ENCODE peak calls at places on chromosomes 16 and 17, in ten cellular contexts. Y is thoracic aorta; S is left lung; R is psoas muscle; T is AG04450; F is left ventricle myocardium inferior; G is GM23248; U is MM.1S; I is CD4-positive, alpha-beta memory T cell; D is GM23338. X is an unnamed sample.

GRCh38 chr16:75203667-75204409 is 3.1 kb downstream of the CTRB2 start:
- DNase-seq in Y (no peak), S (peak), R (no peak), T (no peak), F (peak), G (no peak), U (no peak), I (no peak), D (no peak), X (no peak)

GRCh38 chr16:19844945-19845641 is 39.6 kb downstream of the GPRC5B start:
- DNase-seq in Y (no peak), S (no peak), R (no peak), T (peak), F (no peak), G (peak), U (no peak), I (no peak), D (no peak), X (no peak)

GRCh38 chr17:80899402-80900268 is 92.0 kb upstream of the CHMP6 start:
- DNase-seq in Y (no peak), S (peak), R (no peak), T (no peak), F (no peak), G (peak), U (no peak), I (peak), D (peak), X (peak)

GRCh38 chr16:64858076-64858475 is 263.8 kb downstream of the CDH11 start:
- DNase-seq in Y (no peak), S (no peak), R (no peak), T (peak), F (no peak), G (peak), U (no peak), I (no peak), D (no peak), X (no peak)

GRCh38 chr17:17304521-17304985 is 1.4 kb downstream of the NT5M start:
- DNase-seq in Y (no peak), S (no peak), R (no peak), T (no peak), F (no peak), G (no peak), U (peak), I (peak), D (no peak), X (no peak)

GRCh38 chr16:70460737-70461261 is 6.4 kb downstream of the FCSK start:
- DNase-seq in Y (no peak), S (peak), R (no peak), T (no peak), F (no peak), G (peak), U (no peak), I (no peak), D (no peak), X (no peak)

GRCh38 chr17:65013613-65014391 is 42.7 kb downstream of the GNA13 start:
- DNase-seq in Y (no peak), S (no peak), R (no peak), T (peak), F (no peak), G (peak), U (no peak), I (peak), D (no peak), X (no peak)

GRCh38 chr17:73203135-73203787 is 10.4 kb downstream of the COG1 start:
- DNase-seq in Y (no peak), S (no peak), R (no peak), T (no peak), F (no peak), G (no peak), U (no peak), I (peak), D (no peak), X (no peak)

GRCh38 chr16:1333854-1334719 is 642 bp downstream of the BAIAP3 start:
- DNase-seq in Y (no peak), S (no peak), R (no peak), T (no peak), F (no peak), G (no peak), U (no peak), I (no peak), D (peak), X (no peak)

GRCh38 chr16:74438492-74438979 is 17.3 kb upstream of the CLEC18B start:
- DNase-seq in Y (no peak), S (no peak), R (no peak), T (no peak), F (no peak), G (no peak), U (no peak), I (peak), D (no peak), X (no peak)

GRCh38 chr17:76805319-76805718 is 62.9 kb upstream of the MGAT5B start:
- DNase-seq in Y (no peak), S (no peak), R (no peak), T (no peak), F (no peak), G (peak), U (no peak), I (no peak), D (no peak), X (no peak)

GRCh38 chr16:28538733-28539596 is at the start of gene NUPR1:
- DNase-seq in Y (peak), S (peak), R (peak), T (peak), F (peak), G (peak), U (no peak), I (no peak), D (no peak), X (no peak)

GRCh38 chr16:18937390-18937789 is 11.2 kb upstream of the SMG1 start:
- DNase-seq in Y (no peak), S (no peak), R (no peak), T (no peak), F (no peak), G (no peak), U (no peak), I (no peak), D (no peak), X (no peak)

GRCh38 chr17:20073056-20073979 is 64.2 kb downstream of the SPECC1 start:
- DNase-seq in Y (no peak), S (peak), R (peak), T (no peak), F (peak), G (no peak), U (peak), I (peak), D (peak), X (no peak)

GRCh38 chr17:36645358-36645757 is 44.0 kb downstream of the MRM1 start:
- DNase-seq in Y (no peak), S (no peak), R (no peak), T (no peak), F (no peak), G (no peak), U (no peak), I (no peak), D (no peak), X (no peak)

GRCh38 chr17:55540414-55541091 is 29.3 kb upstream of the SMIM36 start:
- DNase-seq in Y (no peak), S (no peak), R (no peak), T (no peak), F (no peak), G (peak), U (no peak), I (no peak), D (no peak), X (no peak)

GRCh38 chr17:48055531-48056245 is 7.5 kb downstream of the NFE2L1 start:
- DNase-seq in Y (no peak), S (no peak), R (no peak), T (peak), F (no peak), G (peak), U (peak), I (no peak), D (peak), X (no peak)

GRCh38 chr17:78342438-78343098 is 17.3 kb downstream of the SOCS3 start:
- DNase-seq in Y (peak), S (peak), R (peak), T (no peak), F (peak), G (peak), U (no peak), I (no peak), D (peak), X (no peak)

GRCh38 chr17:51778842-51779241 is 379.7 kb downstream of the CA10 start:
- DNase-seq in Y (no peak), S (no peak), R (no peak), T (no peak), F (no peak), G (no peak), U (no peak), I (no peak), D (no peak), X (no peak)

GRCh38 chr17:63966646-63967265 is 6.0 kb downstream of the SCN4A start:
- DNase-seq in Y (no peak), S (no peak), R (no peak), T (no peak), F (no peak), G (no peak), U (no peak), I (peak), D (no peak), X (no peak)

DNA sequence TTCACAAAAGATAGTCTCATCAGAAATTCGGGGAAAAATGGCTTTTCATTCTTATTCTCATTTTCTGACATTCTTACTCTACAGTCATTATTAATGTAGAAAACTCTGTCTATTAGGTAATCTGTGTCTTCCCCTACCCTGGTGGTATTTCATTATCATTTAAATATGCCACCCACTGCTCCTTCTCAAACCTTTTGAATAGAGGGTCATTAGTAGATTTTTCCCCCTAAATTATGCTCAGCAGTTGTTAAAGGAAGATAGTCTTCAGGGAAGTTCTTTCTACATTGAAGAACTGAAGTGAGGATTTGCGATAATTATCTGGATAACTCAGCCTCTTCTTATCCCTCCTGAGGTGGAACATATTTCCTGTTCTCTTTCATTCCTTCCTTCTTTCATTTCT is 989.5 kb upstream of the RBFOX1 start:
- DNase-seq in Y (no peak), S (no peak), R (no peak), T (no peak), F (no peak), G (no peak), U (no peak), I (no peak), D (peak), X (no peak)
- H3K4me3 ChIP-seq in Y (no peak), S (no peak), R (no peak), T (no peak), F (no peak), G (no peak), U (no peak), I (no peak), D (no peak), X (no peak)

GRCh38 chr17:40107266-40107980 is 7.0 kb upstream of the NR1D1 start:
- DNase-seq in Y (no peak), S (no peak), R (no peak), T (no peak), F (peak), G (peak), U (no peak), I (peak), D (no peak), X (no peak)
- H3K4me3 ChIP-seq in Y (peak), S (no peak), R (peak), T (no peak), F (peak), G (peak), U (no peak), I (peak), D (peak), X (no peak)

DNA sequence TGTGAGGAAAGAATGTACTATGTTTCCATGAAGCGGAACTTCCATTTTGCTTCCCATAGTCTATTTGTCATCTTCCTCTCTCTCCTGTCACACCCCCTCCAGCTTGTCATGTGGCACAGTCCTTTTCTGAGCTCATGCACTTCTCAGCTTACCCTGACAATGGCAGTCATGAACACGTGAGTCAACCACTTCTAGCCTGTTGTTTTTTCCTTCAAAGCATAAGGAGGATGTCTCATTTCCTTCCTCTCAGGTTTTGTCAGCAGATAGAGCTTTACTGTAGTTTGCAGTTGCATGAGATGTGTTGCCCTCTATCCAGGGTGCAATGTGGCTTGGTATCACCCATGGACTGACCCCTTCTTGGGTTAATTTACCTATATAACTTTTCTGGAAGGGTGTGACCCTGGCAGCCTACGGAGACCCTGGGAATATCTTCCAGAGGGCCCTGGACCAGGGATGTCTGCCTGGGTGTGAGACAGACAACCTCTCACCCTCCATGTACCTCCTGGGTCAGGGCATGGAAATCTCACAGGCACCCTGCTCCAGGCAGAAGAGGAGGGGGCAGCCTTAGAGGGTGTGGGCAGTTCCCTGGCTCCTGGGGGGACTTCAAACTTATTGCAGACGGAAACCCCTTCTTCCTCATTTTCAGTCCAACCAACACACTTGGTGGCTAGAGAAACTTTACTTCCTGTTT is 4.0 kb upstream of the ZNF267 start:
- DNase-seq in Y (no peak), S (no peak), R (no peak), T (peak), F (no peak), G (peak), U (peak), I (peak), D (peak), X (peak)
- H3K4me3 ChIP-seq in Y (no peak), S (no peak), R (no peak), T (no peak), F (no peak), G (no peak), U (no peak), I (no peak), D (no peak), X (peak)

GRCh38 chr16:56635441-56635967 is 3.0 kb upstream of the MT1A start:
- DNase-seq in Y (no peak), S (peak), R (no peak), T (no peak), F (no peak), G (no peak), U (no peak), I (no peak), D (peak), X (no peak)
- H3K4me3 ChIP-seq in Y (peak), S (no peak), R (peak), T (peak), F (peak), G (no peak), U (no peak), I (no peak), D (peak), X (no peak)

GRCh38 chr17:14432058-14432457 is 131.2 kb downstream of the HS3ST3B1 start:
- DNase-seq in Y (no peak), S (no peak), R (no peak), T (no peak), F (no peak), G (no peak), U (no peak), I (no peak), D (no peak), X (no peak)

GRCh38 chr17:14434506-14434905 is 133.6 kb downstream of the HS3ST3B1 start:
- DNase-seq in Y (no peak), S (no peak), R (no peak), T (no peak), F (no peak), G (no peak), U (no peak), I (no peak), D (no peak), X (no peak)

GRCh38 chr17:14429084-14429483 is 128.2 kb downstream of the HS3ST3B1 start:
- DNase-seq in Y (no peak), S (no peak), R (no peak), T (no peak), F (no peak), G (no peak), U (no peak), I (no peak), D (no peak), X (no peak)

GRCh38 chr17:14427914-14428639 is 127.2 kb downstream of the HS3ST3B1 start:
- DNase-seq in Y (no peak), S (no peak), R (no peak), T (no peak), F (no peak), G (no peak), U (peak), I (peak), D (no peak), X (peak)

DNA sequence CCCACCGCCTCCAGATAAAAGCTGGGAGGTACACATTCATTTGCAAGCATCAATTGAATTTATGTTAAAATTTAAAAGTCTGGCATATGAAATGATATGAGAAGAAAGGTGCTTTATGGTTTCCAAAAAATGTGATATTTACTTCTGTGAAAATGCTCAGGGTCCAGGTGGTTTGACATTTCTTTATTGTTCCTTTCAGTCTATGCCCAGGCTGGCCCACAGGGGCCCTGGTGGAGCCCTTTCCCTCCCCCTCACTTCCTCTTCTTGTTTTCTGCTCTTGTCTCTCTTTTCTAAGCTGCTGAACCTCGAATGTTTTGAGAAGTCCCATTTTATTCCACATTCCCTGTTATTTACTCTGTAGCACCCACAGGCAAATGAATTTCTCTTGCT is 127.8 kb downstream of the HS3ST3B1 start:
- DNase-seq in Y (no peak), S (no peak), R (no peak), T (no peak), F (no peak), G (no peak), U (peak), I (no peak), D (no peak), X (no peak)
- H3K4me3 ChIP-seq in Y (no peak), S (no peak), R (no peak), T (no peak), F (no peak), G (no peak), U (no peak), I (peak), D (no peak), X (peak)

DNA sequence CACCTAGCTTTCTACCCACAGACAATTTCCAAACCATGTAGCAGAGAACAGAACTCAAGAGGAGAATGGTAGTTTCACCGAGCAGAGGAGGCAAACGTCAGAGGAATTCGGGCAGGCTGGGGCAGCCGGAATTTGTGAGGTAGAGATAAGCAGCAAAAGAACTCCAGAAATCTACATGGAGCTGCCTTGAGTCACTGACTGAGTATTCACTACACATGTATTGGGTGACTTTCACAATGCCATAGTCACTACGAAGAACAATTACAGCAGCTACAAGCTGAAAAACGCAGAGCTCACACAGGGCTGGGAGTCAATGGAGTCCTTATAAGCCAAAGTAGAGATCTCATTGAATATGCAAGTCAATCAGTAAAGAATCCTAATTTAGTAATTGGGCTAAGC is 13.4 kb downstream of the CMC2 start:
- DNase-seq in Y (no peak), S (no peak), R (no peak), T (peak), F (no peak), G (peak), U (no peak), I (no peak), D (no peak), X (no peak)
- H3K4me3 ChIP-seq in Y (peak), S (no peak), R (no peak), T (peak), F (peak), G (peak), U (no peak), I (no peak), D (no peak), X (no peak)

DNA sequence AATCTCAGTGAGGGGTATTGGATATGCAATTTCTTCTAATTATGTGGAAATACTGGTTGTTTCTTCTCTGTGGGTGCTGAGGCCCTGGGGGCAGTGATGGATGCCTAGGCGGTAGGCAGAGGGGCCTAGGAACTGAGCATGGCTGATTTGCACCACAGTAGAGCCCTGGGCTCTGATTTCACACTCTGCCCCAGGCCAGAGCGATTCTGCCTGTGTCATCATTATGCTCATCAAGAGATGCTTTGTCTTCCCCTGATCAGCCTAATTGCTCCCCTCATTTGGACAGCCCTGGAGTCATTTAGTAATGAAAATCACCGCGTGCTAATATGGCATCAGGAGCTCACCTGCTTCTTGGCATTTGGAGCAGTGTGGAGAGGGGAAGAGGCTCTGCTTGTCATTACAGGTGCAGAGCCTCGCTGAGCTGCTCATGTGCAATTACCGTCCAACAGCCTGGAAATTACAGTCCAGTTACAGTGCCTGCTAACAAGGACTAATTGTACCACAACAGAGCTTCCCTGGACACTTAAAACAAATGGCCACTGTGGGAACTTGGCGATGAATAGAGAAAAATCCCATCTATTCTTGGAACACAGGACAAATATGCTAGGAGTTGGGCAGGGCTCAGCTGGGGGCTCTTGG is 157.1 kb upstream of the WSCD1 start:
- DNase-seq in Y (no peak), S (no peak), R (no peak), T (no peak), F (no peak), G (no peak), U (no peak), I (no peak), D (no peak), X (no peak)
- H3K4me3 ChIP-seq in Y (no peak), S (no peak), R (no peak), T (no peak), F (no peak), G (no peak), U (no peak), I (no peak), D (no peak), X (no peak)

GRCh38 chr17:50177983-50178834 is 12.4 kb downstream of the SGCA start:
- DNase-seq in Y (peak), S (peak), R (peak), T (peak), F (peak), G (peak), U (peak), I (peak), D (peak), X (peak)
- H3K4me3 ChIP-seq in Y (peak), S (peak), R (peak), T (peak), F (peak), G (no peak), U (no peak), I (no peak), D (peak), X (no peak)

X was measured in effector memory CD4-positive, alpha-beta T cell.